ENCODE peak calls at places on chromosomes 13 and 19, in seven cellular contexts. T, R, V, H, S, D and L are unnamed samples.

GRCh38 chr13:26558074-26558805 is 757 bp downstream of the WASF3 start:
- DNase-seq in V (peak; percentile 36), S (peak; percentile 31), T (no peak), D (peak; percentile 30), H (no peak), R (peak; percentile 69), L (no peak)

GRCh38 chr13:66984241-66984640 is 245.9 kb downstream of the PCDH9 start:
- DNase-seq in H (no peak), S (no peak), R (no peak), T (no peak), D (no peak), V (peak; percentile 40), L (no peak)

GRCh38 chr19:10141479-10141878 is 21.8 kb upstream of the EIF3G start:
- DNase-seq in T (no peak), S (no peak), H (no peak), R (no peak), V (no peak), D (no peak), L (no peak)

GRCh38 chr13:37168151-37168550 is 62.7 kb upstream of the CSNK1A1L start:
- DNase-seq in R (no peak), T (no peak), D (no peak), S (no peak), H (no peak), V (peak; percentile 53), L (no peak)

GRCh38 chr13:77860621-77861020 is 58.0 kb downstream of the EDNRB start:
- DNase-seq in S (no peak), H (no peak), T (no peak), D (no peak), R (no peak), V (peak; percentile 89), L (no peak)

GRCh38 chr13:90867336-90867683 is 480.2 kb upstream of the MIR17HG start:
- DNase-seq in R (no peak), T (peak; percentile 1), H (peak; percentile 48), D (peak; percentile 34), V (peak; percentile 79), S (peak; percentile 37), L (no peak)

GRCh38 chr19:30371157-30371845 is 883 bp upstream of the ZNF536 start:
- DNase-seq in D (no peak), T (no peak), R (no peak), H (no peak), S (no peak), V (no peak), L (no peak)

GRCh38 chr13:32407854-32408253 is 20.1 kb downstream of the N4BP2L1 start:
- DNase-seq in V (no peak), D (no peak), H (no peak), S (no peak), T (no peak), R (no peak), L (no peak)

GRCh38 chr19:41225238-41226052 is 6.4 kb downstream of the AXL start:
- DNase-seq in H (no peak), S (peak; percentile 79), D (no peak), T (no peak), R (no peak), V (peak; percentile 100), L (no peak)

GRCh38 chr13:36006895-36007294 is 124.3 kb downstream of the DCLK1 start:
- DNase-seq in R (no peak), S (no peak), V (no peak), D (no peak), H (no peak), T (no peak), L (no peak)

GRCh38 chr19:14536926-14537692 is 7.7 kb downstream of the TECR start:
- DNase-seq in T (no peak), S (peak; percentile 46), H (peak; percentile 77), D (peak; percentile 73), R (peak; percentile 89), V (peak; percentile 59), L (peak; percentile 30)

DNA sequence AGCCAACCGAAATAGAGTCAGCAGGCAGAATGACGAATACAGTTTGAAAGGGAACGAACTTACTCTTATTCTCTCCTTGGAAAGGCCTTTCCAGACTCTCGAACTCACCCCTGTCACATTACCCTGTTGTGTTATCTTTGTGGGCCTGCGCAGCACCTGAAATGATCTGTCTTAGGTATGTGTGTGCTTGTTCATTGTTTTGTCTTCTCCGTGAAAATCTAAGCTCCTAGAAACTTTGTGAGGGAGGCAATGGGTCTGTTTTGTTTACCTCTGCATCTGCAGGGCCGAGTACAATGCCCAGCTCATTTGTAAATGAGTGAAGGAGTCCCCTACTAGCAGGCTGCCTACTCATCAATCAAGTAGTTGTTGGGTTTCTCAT is 19.6 kb downstream of the HMGB1 start:
- DNase-seq in H (no peak), D (no peak), V (no peak), R (no peak), T (no peak), S (no peak), L (no peak)
- H3K4me3 ChIP-seq in H (no peak overlapping the region), D (no peak overlapping the region), V (peak overlapping the region; percentile 34), R (no peak overlapping the region), T (peak overlapping the region; percentile 56), S (peak overlapping the region; percentile 62), L (no peak overlapping the region)

GRCh38 chr13:105410602-105411001 is 1124.9 kb downstream of the EFNB2 start:
- DNase-seq in R (peak; percentile 79), D (peak; percentile 62), T (peak; percentile 13), S (peak; percentile 37), H (peak; percentile 23), V (peak; percentile 41), L (no peak)
- H3K4me3 ChIP-seq in R (no peak overlapping the region), D (no peak overlapping the region), T (no peak overlapping the region), S (no peak overlapping the region), H (no peak overlapping the region), V (no peak overlapping the region), L (no peak overlapping the region)

DNA sequence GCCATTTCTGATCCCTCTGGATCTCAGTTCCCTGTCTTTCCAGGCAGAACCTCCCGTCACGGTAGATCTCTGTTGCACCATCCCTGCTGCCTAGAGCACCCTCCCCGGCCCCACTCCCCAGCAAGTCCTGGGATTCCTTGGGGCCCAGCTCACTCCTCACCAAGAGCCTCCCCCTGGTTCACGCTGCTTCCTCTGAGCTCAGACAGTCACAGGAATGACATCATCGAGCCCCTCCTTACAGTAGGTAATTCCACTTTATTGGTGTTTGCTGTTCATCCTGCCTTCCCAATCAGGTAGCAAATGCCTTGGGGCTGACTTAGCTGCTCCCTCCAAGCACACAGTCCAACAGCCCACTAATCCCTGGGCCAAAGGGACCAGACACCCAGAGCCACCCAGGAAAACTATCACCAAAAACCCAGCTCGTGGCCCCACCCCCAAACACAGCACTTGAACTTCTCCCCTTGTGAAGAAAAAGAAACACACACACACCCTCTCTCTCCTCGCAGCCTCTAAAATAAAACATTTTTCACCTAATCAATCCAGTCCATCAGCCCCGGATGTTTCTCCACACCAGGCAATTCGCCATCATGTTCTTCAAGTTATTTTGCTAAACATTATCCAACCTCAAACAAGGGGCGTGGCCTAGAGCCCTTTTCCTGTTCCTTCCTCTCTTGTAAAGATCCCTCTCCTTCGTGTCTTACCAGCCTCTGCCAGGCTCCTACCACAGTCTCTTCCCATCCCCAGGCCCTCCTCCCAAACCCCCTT is 2.5 kb downstream of the NAPA start:
- DNase-seq in T (no peak), V (peak; percentile 39), D (no peak), S (no peak), R (no peak), H (no peak), L (no peak)
- H3K4me3 ChIP-seq in T (peak overlapping the region; percentile 100), V (peak overlapping the region; percentile 100), D (no peak overlapping the region), S (peak overlapping the region; percentile 95), R (no peak overlapping the region), H (no peak overlapping the region), L (peak overlapping the region; percentile 97)

GRCh38 chr13:60398949-60399589 is 2.0 kb downstream of the TDRD3 start:
- DNase-seq in V (no peak), R (no peak), H (no peak), T (no peak), S (no peak), D (no peak), L (no peak)
- H3K4me3 ChIP-seq in V (no peak overlapping the region), R (no peak overlapping the region), H (no peak overlapping the region), T (peak overlapping the region; percentile 85), S (peak overlapping the region; percentile 72), D (no peak overlapping the region), L (peak overlapping the region; percentile 51)